ENCODE peak calls at places on chromosomes 11 and 22, in eight cellular contexts. One of them, this sample, is unnamed.

GRCh38 chr22:30204742-30205111 is 41.8 kb downstream of the LIF start:
- DNase-seq in AG04450: peak; percentile 72
- DNase-seq in ovary: peak; percentile 64
- DNase-seq in stomach: peak; percentile 59
- DNase-seq in colonic mucosa: no peak
- DNase-seq in lung: no peak
- DNase-seq in DND-41: no peak
- DNase-seq in uterus: peak; percentile 57
- DNase-seq in this sample: no peak

GRCh38 chr22:28514314-28514713 is 165.3 kb downstream of the TTC28 start:
- DNase-seq in DND-41: no peak
- DNase-seq in colonic mucosa: no peak
- DNase-seq in ovary: no peak
- DNase-seq in uterus: no peak
- DNase-seq in AG04450: no peak
- DNase-seq in lung: no peak
- DNase-seq in stomach: no peak
- DNase-seq in this sample: no peak

GRCh38 chr22:23102776-23103175 is 32.5 kb downstream of the GNAZ start:
- DNase-seq in stomach: peak; percentile 70
- DNase-seq in DND-41: no peak
- DNase-seq in AG04450: no peak
- DNase-seq in lung: no peak
- DNase-seq in uterus: no peak
- DNase-seq in colonic mucosa: no peak
- DNase-seq in ovary: no peak
- DNase-seq in this sample: no peak

GRCh38 chr11:27807594-27807993 is 107.3 kb upstream of the BDNF start:
- DNase-seq in DND-41: no peak
- DNase-seq in lung: no peak
- DNase-seq in uterus: no peak
- DNase-seq in AG04450: peak; percentile 41
- DNase-seq in colonic mucosa: no peak
- DNase-seq in ovary: no peak
- DNase-seq in stomach: no peak
- DNase-seq in this sample: no peak

GRCh38 chr11:45155058-45155551 is 8.7 kb downstream of the PRDM11 start:
- DNase-seq in AG04450: no peak
- DNase-seq in stomach: peak; percentile 19
- DNase-seq in colonic mucosa: peak; percentile 7
- DNase-seq in DND-41: no peak
- DNase-seq in uterus: no peak
- DNase-seq in ovary: peak; percentile 66
- DNase-seq in lung: no peak
- DNase-seq in this sample: no peak

GRCh38 chr11:96338910-96339703 is 3.9 kb downstream of the MAML2 start:
- DNase-seq in AG04450: no peak
- DNase-seq in ovary: peak; percentile 52
- DNase-seq in colonic mucosa: peak; percentile 48
- DNase-seq in stomach: no peak
- DNase-seq in lung: no peak
- DNase-seq in DND-41: peak; percentile 68
- DNase-seq in uterus: no peak
- DNase-seq in this sample: peak; percentile 54

GRCh38 chr11:75814369-75814685 is 683 bp upstream of the UVRAG start:
- DNase-seq in colonic mucosa: no peak
- DNase-seq in ovary: no peak
- DNase-seq in DND-41: no peak
- DNase-seq in AG04450: no peak
- DNase-seq in stomach: no peak
- DNase-seq in uterus: no peak
- DNase-seq in lung: no peak
- DNase-seq in this sample: no peak

GRCh38 chr11:117559698-117560097 is 232.0 kb downstream of the CEP164 start:
- DNase-seq in ovary: no peak
- DNase-seq in colonic mucosa: no peak
- DNase-seq in AG04450: no peak
- DNase-seq in stomach: no peak
- DNase-seq in DND-41: no peak
- DNase-seq in uterus: no peak
- DNase-seq in lung: no peak
- DNase-seq in this sample: no peak

GRCh38 chr11:102070766-102071165 is 23.5 kb downstream of the CFAP300 start:
- DNase-seq in DND-41: no peak
- DNase-seq in AG04450: no peak
- DNase-seq in uterus: no peak
- DNase-seq in lung: no peak
- DNase-seq in colonic mucosa: no peak
- DNase-seq in ovary: no peak
- DNase-seq in stomach: no peak
- DNase-seq in this sample: no peak

GRCh38 chr11:78840623-78841022 is 266.0 kb upstream of the NARS2 start:
- DNase-seq in colonic mucosa: no peak
- DNase-seq in lung: no peak
- DNase-seq in AG04450: peak; percentile 48
- DNase-seq in uterus: peak; percentile 55
- DNase-seq in ovary: no peak
- DNase-seq in DND-41: no peak
- DNase-seq in stomach: no peak
- DNase-seq in this sample: no peak

GRCh38 chr22:44129614-44129976 is 51.1 kb upstream of the PARVG start:
- DNase-seq in DND-41: no peak
- DNase-seq in lung: no peak
- DNase-seq in AG04450: no peak
- DNase-seq in uterus: no peak
- DNase-seq in ovary: no peak
- DNase-seq in stomach: no peak
- DNase-seq in colonic mucosa: no peak
- DNase-seq in this sample: no peak

GRCh38 chr11:73306069-73306468 is 2.0 kb upstream of the ARHGEF17 start:
- DNase-seq in ovary: no peak
- DNase-seq in uterus: no peak
- DNase-seq in lung: no peak
- DNase-seq in AG04450: no peak
- DNase-seq in colonic mucosa: no peak
- DNase-seq in DND-41: no peak
- DNase-seq in stomach: no peak
- DNase-seq in this sample: no peak

GRCh38 chr22:30008401-30008800 is 71.9 kb upstream of the HORMAD2 start:
- DNase-seq in DND-41: no peak
- DNase-seq in lung: no peak
- DNase-seq in AG04450: no peak
- DNase-seq in ovary: no peak
- DNase-seq in uterus: no peak
- DNase-seq in colonic mucosa: no peak
- DNase-seq in stomach: no peak
- DNase-seq in this sample: no peak

GRCh38 chr11:74721479-74721835 is 9.8 kb downstream of the CHRDL2 start:
- DNase-seq in colonic mucosa: no peak
- DNase-seq in uterus: no peak
- DNase-seq in AG04450: no peak
- DNase-seq in lung: no peak
- DNase-seq in stomach: no peak
- DNase-seq in ovary: no peak
- DNase-seq in DND-41: no peak
- DNase-seq in this sample: no peak

GRCh38 chr11:61702701-61703312 is 22.6 kb downstream of the DAGLA start:
- DNase-seq in DND-41: no peak
- DNase-seq in ovary: no peak
- DNase-seq in colonic mucosa: no peak
- DNase-seq in AG04450: no peak
- DNase-seq in uterus: no peak
- DNase-seq in lung: no peak
- DNase-seq in stomach: no peak
- DNase-seq in this sample: no peak

GRCh38 chr11:59216654-59217640 is 4.2 kb upstream of the MPEG1 start:
- DNase-seq in uterus: peak; percentile 74
- DNase-seq in colonic mucosa: peak; percentile 49
- DNase-seq in ovary: no peak
- DNase-seq in stomach: peak; percentile 40
- DNase-seq in lung: peak; percentile 45
- DNase-seq in DND-41: peak; percentile 13
- DNase-seq in AG04450: no peak
- DNase-seq in this sample: no peak
- H3K27ac ChIP-seq in uterus: peak overlapping the region; percentile 60
- H3K27ac ChIP-seq in colonic mucosa: peak overlapping the region; percentile 55
- H3K27ac ChIP-seq in ovary: no peak overlapping the region
- H3K27ac ChIP-seq in stomach: peak overlapping the region; percentile 48
- H3K27ac ChIP-seq in lung: no peak overlapping the region
- H3K27ac ChIP-seq in DND-41: no peak overlapping the region
- H3K27ac ChIP-seq in AG04450: no peak overlapping the region
- H3K27ac ChIP-seq in this sample: no peak overlapping the region

GRCh38 chr11:13965337-13965736 is 2.8 kb downstream of the SPON1 start:
- DNase-seq in DND-41: no peak
- DNase-seq in colonic mucosa: peak; percentile 90
- DNase-seq in lung: no peak
- DNase-seq in uterus: no peak
- DNase-seq in ovary: no peak
- DNase-seq in stomach: peak; percentile 47
- DNase-seq in AG04450: no peak
- DNase-seq in this sample: no peak
- TF ChIP-seq CTCF in DND-41: no peak
- TF ChIP-seq CTCF in colonic mucosa: no peak
- TF ChIP-seq CTCF in lung: no peak
- TF ChIP-seq CTCF in uterus: no peak
- TF ChIP-seq CTCF in ovary: no peak
- TF ChIP-seq CTCF in stomach: no peak
- TF ChIP-seq CTCF in AG04450: no peak
- TF ChIP-seq CTCF in this sample: no peak

GRCh38 chr11:12185106-12185690 is 74.8 kb downstream of the MICAL2 start:
- DNase-seq in lung: no peak
- DNase-seq in ovary: no peak
- DNase-seq in uterus: no peak
- DNase-seq in stomach: no peak
- DNase-seq in colonic mucosa: no peak
- DNase-seq in AG04450: no peak
- DNase-seq in DND-41: no peak
- DNase-seq in this sample: no peak
- H3K27ac ChIP-seq in lung: peak overlapping the region; percentile 36
- H3K27ac ChIP-seq in ovary: no peak overlapping the region
- H3K27ac ChIP-seq in uterus: peak overlapping the region; percentile 68
- H3K27ac ChIP-seq in stomach: peak overlapping the region; percentile 52
- H3K27ac ChIP-seq in colonic mucosa: peak overlapping the region; percentile 3
- H3K27ac ChIP-seq in AG04450: peak overlapping the region; percentile 73
- H3K27ac ChIP-seq in DND-41: no peak overlapping the region
- H3K27ac ChIP-seq in this sample: no peak overlapping the region

GRCh38 chr11:18780896-18781295 is 10.7 kb downstream of the PTPN5 start:
- DNase-seq in AG04450: no peak
- DNase-seq in ovary: no peak
- DNase-seq in DND-41: no peak
- DNase-seq in colonic mucosa: no peak
- DNase-seq in stomach: no peak
- DNase-seq in uterus: no peak
- DNase-seq in lung: no peak
- DNase-seq in this sample: no peak

GRCh38 chr11:18789942-18790341 is 1.7 kb downstream of the PTPN5 start:
- DNase-seq in colonic mucosa: no peak
- DNase-seq in lung: no peak
- DNase-seq in DND-41: no peak
- DNase-seq in AG04450: no peak
- DNase-seq in ovary: no peak
- DNase-seq in uterus: no peak
- DNase-seq in stomach: no peak
- DNase-seq in this sample: no peak

GRCh38 chr11:18780329-18780728 is 11.3 kb downstream of the PTPN5 start:
- DNase-seq in DND-41: no peak
- DNase-seq in ovary: no peak
- DNase-seq in lung: no peak
- DNase-seq in colonic mucosa: no peak
- DNase-seq in stomach: no peak
- DNase-seq in uterus: no peak
- DNase-seq in AG04450: no peak
- DNase-seq in this sample: no peak

GRCh38 chr11:18790820-18791174 is 801 bp downstream of the PTPN5 start:
- DNase-seq in colonic mucosa: no peak
- DNase-seq in stomach: no peak
- DNase-seq in uterus: no peak
- DNase-seq in lung: no peak
- DNase-seq in ovary: no peak
- DNase-seq in DND-41: no peak
- DNase-seq in AG04450: no peak
- DNase-seq in this sample: no peak

DNA sequence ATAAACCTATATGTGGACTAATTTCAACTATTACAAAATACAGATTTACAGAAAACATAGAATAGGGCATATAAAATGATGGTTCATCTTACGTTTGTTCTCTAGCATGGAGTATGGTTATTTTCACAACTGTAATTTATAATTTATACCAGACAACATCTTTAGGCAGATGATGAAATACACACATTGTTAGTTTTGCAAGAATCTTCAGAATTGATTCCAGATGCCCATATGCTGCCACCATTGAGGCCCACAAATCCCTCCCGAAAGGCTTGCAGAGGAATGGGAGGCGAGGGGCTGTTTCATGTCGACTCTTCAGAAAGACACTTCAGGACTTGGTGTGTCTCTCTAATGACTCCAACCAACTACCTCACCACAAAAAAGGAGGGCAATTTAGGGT is 6.2 kb downstream of the PTPN5 start:
- DNase-seq in lung: no peak
- DNase-seq in colonic mucosa: no peak
- DNase-seq in stomach: no peak
- DNase-seq in DND-41: no peak
- DNase-seq in ovary: no peak
- DNase-seq in uterus: no peak
- DNase-seq in AG04450: no peak
- DNase-seq in this sample: no peak
- TF ChIP-seq CTCF in lung: no peak
- TF ChIP-seq CTCF in colonic mucosa: no peak
- TF ChIP-seq CTCF in stomach: no peak
- TF ChIP-seq CTCF in DND-41: no peak
- TF ChIP-seq CTCF in ovary: no peak
- TF ChIP-seq CTCF in uterus: no peak
- TF ChIP-seq CTCF in AG04450: no peak
- TF ChIP-seq CTCF in this sample: no peak